ENCODE peak calls at places on chromosome 6, in five cellular contexts. K, Z, B, O and W are unnamed samples.
A peak's percentile ranks its signal among the peaks of the same experiment; 100 is the strongest.

GRCh38 chr6:52925042-52925441 is 15.5 kb upstream of the GSTA3 start:
- DNase-seq in K (no peak), O (no peak), B (no peak), Z (no peak), W (no peak)

GRCh38 chr6:154234019-154234772 is 122.4 kb downstream of the IPCEF1 start:
- DNase-seq in B (peak; percentile 72), O (no peak), Z (no peak), K (no peak), W (no peak)

GRCh38 chr6:152220785-152221184 is 413.3 kb downstream of the ESR1 start:
- DNase-seq in B (no peak), O (no peak), Z (no peak), K (no peak), W (no peak)

GRCh38 chr6:19605624-19606023 is 231.5 kb upstream of the ID4 start:
- DNase-seq in Z (no peak), B (no peak), K (no peak), O (no peak), W (no peak)

GRCh38 chr6:26028753-26029569 is 58.3 kb upstream of the HFE start:
- DNase-seq in Z (no peak), O (peak; percentile 68), B (no peak), K (no peak), W (no peak)

GRCh38 chr6:147677647-147678046 is 169.2 kb downstream of the SAMD5 start:
- DNase-seq in Z (no peak), O (no peak), K (no peak), B (no peak), W (no peak)

GRCh38 chr6:15411766-15412165 is 165.9 kb downstream of the JARID2 start:
- DNase-seq in O (no peak), B (no peak), Z (no peak), K (no peak), W (peak; percentile 37)

GRCh38 chr6:32742374-32742773 is 1.2 kb downstream of the HLA-DQA2 start:
- DNase-seq in B (no peak), K (no peak), Z (no peak), O (no peak), W (no peak)

GRCh38 chr6:85078071-85078470 is 313.7 kb upstream of the TBX18 start:
- DNase-seq in K (peak; percentile 5), B (no peak), Z (no peak), O (peak; percentile 30), W (no peak)

GRCh38 chr6:15376900-15377487 is 131.1 kb downstream of the JARID2 start:
- DNase-seq in B (no peak), K (no peak), O (no peak), Z (no peak), W (no peak)

GRCh38 chr6:121780325-121781313 is 345.2 kb downstream of the GJA1 start:
- DNase-seq in B (no peak), K (no peak), O (no peak), Z (no peak), W (no peak)

GRCh38 chr6:106145741-106146227 is 59.6 kb downstream of the PRDM1 start:
- DNase-seq in O (no peak), K (no peak), B (peak; percentile 66), Z (no peak), W (no peak)

GRCh38 chr6:20706293-20707165 is 172.3 kb downstream of the CDKAL1 start:
- DNase-seq in O (no peak), B (no peak), Z (no peak), K (no peak), W (no peak)

GRCh38 chr6:161211380-161212035 is 62.4 kb downstream of the AGPAT4 start:
- DNase-seq in O (peak; percentile 55), B (no peak), Z (no peak), K (no peak), W (no peak)

DNA sequence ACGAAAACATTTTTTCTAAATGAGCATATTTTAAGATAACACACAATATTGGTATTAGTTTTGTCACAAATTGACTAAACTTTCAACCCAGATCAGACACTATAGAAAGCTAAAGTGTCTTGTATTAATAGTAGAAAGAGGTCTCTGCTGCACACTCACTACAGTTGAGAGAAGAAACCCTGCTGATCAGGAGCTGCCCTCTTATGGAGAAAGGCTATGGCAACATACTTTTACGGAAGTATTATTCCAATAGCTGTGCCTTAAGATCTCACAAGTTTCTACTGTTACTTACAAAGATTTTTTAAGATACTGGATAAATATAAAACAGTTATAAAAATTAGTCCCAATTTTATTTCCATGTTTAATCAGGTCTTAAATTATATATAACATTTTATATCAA is 155.7 kb downstream of the RIMS1 start:
- DNase-seq in Z (no peak), B (no peak), O (no peak), K (no peak), W (no peak)
- TF ChIP-seq TAF1 in Z (no peak), B (no peak), O (no peak), K (no peak), W (no peak)

GRCh38 chr6:169530762-169531143 is 171.1 kb downstream of the WDR27 start:
- DNase-seq in B (no peak), K (no peak), Z (no peak), O (no peak), W (no peak)

GRCh38 chr6:169528755-169529154 is 173.1 kb downstream of the WDR27 start:
- DNase-seq in O (no peak), K (no peak), B (no peak), Z (no peak), W (no peak)

GRCh38 chr6:169533656-169534421 is 168.0 kb downstream of the WDR27 start:
- DNase-seq in O (no peak), Z (no peak), B (no peak), K (no peak), W (no peak)

GRCh38 chr6:169527306-169527705 is 174.5 kb downstream of the WDR27 start:
- DNase-seq in B (no peak), K (no peak), O (no peak), Z (no peak), W (no peak)

GRCh38 chr6:169529931-169530761 is 171.7 kb downstream of the WDR27 start:
- DNase-seq in O (no peak), Z (no peak), B (no peak), K (no peak), W (no peak)
- TF ChIP-seq TAF1 in O (no peak), Z (no peak), B (no peak), K (no peak), W (no peak)

GRCh38 chr6:110878751-110879539 is 4.4 kb downstream of the AMD1 start:
- DNase-seq in K (no peak), O (peak; percentile 67), B (no peak), Z (no peak), W (no peak)
- TF ChIP-seq TAF1 in K (no peak), O (no peak), B (no peak), Z (no peak), W (no peak)

DNA sequence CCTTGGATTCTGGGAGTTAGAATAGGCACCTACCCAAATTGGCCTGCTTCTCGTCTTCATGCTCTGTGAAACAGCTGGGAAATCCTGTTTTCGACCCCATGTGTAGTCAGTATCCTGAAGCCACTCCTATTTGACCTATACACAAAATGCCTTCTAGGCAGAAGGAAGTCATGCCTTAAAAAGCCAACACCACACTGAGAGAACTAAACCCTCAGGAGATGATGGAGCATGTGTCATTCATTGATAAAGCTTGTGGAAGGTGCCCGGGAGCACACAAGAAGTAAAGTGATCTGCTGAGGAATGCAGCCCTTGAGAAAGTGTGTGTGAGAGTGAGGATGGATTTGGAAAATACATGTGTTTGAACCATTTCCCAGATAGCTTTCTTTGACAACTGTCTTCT is 170.9 kb downstream of the KLHL32 start:
- DNase-seq in B (no peak), K (no peak), O (no peak), Z (no peak), W (no peak)
- TF ChIP-seq TAF1 in B (no peak), K (no peak), O (no peak), Z (no peak), W (no peak)

GRCh38 chr6:157925771-157926170 is 55.9 kb upstream of the SYNJ2 start:
- DNase-seq in B (no peak), O (no peak), Z (no peak), K (no peak), W (no peak)

GRCh38 chr6:157929076-157929475 is 52.6 kb upstream of the SYNJ2 start:
- DNase-seq in B (no peak), O (no peak), K (no peak), Z (no peak), W (no peak)

GRCh38 chr6:157929765-157930319 is 51.8 kb upstream of the SYNJ2 start:
- DNase-seq in Z (no peak), B (no peak), K (no peak), O (no peak), W (no peak)

DNA sequence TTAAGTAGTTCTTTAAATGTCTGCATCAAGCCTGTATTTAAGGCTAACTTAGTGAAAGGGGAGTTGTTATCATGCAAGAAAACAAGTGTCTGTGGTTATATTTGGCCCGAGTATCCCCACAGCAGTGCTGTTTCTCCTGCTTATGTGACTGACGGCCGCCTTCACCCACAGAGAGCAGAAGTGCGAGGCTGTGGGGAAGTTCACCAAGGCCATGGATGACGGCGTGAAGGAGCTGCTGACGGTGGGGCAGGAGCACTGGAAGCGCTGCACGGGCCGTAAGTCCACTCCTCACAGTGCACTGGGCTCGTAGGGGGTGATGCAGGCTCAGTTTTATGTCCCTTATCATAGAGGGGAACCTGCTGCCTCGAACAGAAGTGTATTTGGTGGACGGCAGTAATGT is 53.2 kb upstream of the SYNJ2 start:
- DNase-seq in Z (no peak), K (no peak), O (no peak), B (no peak), W (no peak)
- TF ChIP-seq TAF1 in Z (no peak), K (no peak), O (no peak), B (no peak), W (no peak)

DNA sequence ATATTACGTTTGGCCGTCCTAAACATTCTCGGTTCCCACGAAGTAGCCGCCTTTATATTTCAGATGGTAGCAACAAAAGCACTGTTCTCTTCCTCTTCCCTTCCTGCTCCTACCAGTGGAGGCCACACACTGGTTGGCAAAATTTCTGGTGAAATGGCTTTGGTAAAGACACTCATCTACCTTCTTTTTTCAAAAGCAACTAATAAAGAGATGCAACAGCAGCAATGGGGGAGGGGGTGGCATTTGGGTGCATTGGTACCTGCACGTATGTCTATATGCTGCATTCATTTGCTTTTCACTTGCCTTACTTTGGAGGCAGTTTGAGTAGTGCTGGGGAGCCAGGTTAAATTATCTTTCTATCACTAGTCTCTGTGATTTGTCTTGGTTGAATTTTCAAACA is 6.0 kb downstream of the POU3F2 start:
- DNase-seq in K (no peak), B (no peak), O (no peak), Z (no peak), W (no peak)
- TF ChIP-seq TAF1 in K (no peak), B (no peak), O (no peak), Z (no peak), W (no peak)